ENCODE peak calls at places on chromosomes 3 and 15, in nine cellular contexts. One of them, this sample, is unnamed.

GRCh38 chr3:141412087-141412935 is 44.0 kb downstream of the ZBTB38 start:
- DNase-seq in activated naive CD8-positive, alpha-beta T cell treated with anti-CD3 and anti-CD28 coated beads for 36 hours: peak; percentile 40
- DNase-seq in kidney: no peak
- DNase-seq in activated naive CD4-positive, alpha-beta T cell: peak; percentile 3
- DNase-seq in C1 segment of cervical spinal cord: no peak
- DNase-seq in iris pigment epithelial cell: peak; percentile 94
- DNase-seq in ELF-1: peak; percentile 47
- DNase-seq in stomach: peak; percentile 60
- DNase-seq in cardiac fibroblast: peak; percentile 84
- DNase-seq in this sample: peak; percentile 51

GRCh38 chr3:154931484-154931883 is 148.6 kb upstream of the MME start:
- DNase-seq in activated naive CD8-positive, alpha-beta T cell treated with anti-CD3 and anti-CD28 coated beads for 36 hours: no peak
- DNase-seq in kidney: no peak
- DNase-seq in activated naive CD4-positive, alpha-beta T cell: no peak
- DNase-seq in C1 segment of cervical spinal cord: no peak
- DNase-seq in iris pigment epithelial cell: peak; percentile 67
- DNase-seq in ELF-1: no peak
- DNase-seq in stomach: no peak
- DNase-seq in cardiac fibroblast: peak; percentile 36
- DNase-seq in this sample: no peak

GRCh38 chr15:100918690-100919480 is at the start of gene LRRK1:
- DNase-seq in activated naive CD8-positive, alpha-beta T cell treated with anti-CD3 and anti-CD28 coated beads for 36 hours: peak; percentile 31
- DNase-seq in kidney: no peak
- DNase-seq in activated naive CD4-positive, alpha-beta T cell: no peak
- DNase-seq in C1 segment of cervical spinal cord: no peak
- DNase-seq in iris pigment epithelial cell: peak; percentile 58
- DNase-seq in ELF-1: peak; percentile 40
- DNase-seq in stomach: no peak
- DNase-seq in cardiac fibroblast: peak; percentile 61
- DNase-seq in this sample: peak; percentile 55

GRCh38 chr3:65412591-65412990 is 626.1 kb downstream of the MAGI1 start:
- DNase-seq in activated naive CD8-positive, alpha-beta T cell treated with anti-CD3 and anti-CD28 coated beads for 36 hours: no peak
- DNase-seq in kidney: no peak
- DNase-seq in activated naive CD4-positive, alpha-beta T cell: no peak
- DNase-seq in C1 segment of cervical spinal cord: no peak
- DNase-seq in iris pigment epithelial cell: no peak
- DNase-seq in ELF-1: peak; percentile 55
- DNase-seq in stomach: peak; percentile 39
- DNase-seq in cardiac fibroblast: peak; percentile 10
- DNase-seq in this sample: no peak

GRCh38 chr15:87955284-87955909 is 301.1 kb downstream of the NTRK3 start:
- DNase-seq in activated naive CD8-positive, alpha-beta T cell treated with anti-CD3 and anti-CD28 coated beads for 36 hours: no peak
- DNase-seq in kidney: no peak
- DNase-seq in activated naive CD4-positive, alpha-beta T cell: no peak
- DNase-seq in C1 segment of cervical spinal cord: no peak
- DNase-seq in iris pigment epithelial cell: no peak
- DNase-seq in ELF-1: no peak
- DNase-seq in stomach: no peak
- DNase-seq in cardiac fibroblast: no peak
- DNase-seq in this sample: no peak

GRCh38 chr15:27479232-27480140 is 508.5 kb downstream of the GABRG3 start:
- DNase-seq in activated naive CD8-positive, alpha-beta T cell treated with anti-CD3 and anti-CD28 coated beads for 36 hours: no peak
- DNase-seq in kidney: no peak
- DNase-seq in activated naive CD4-positive, alpha-beta T cell: no peak
- DNase-seq in C1 segment of cervical spinal cord: no peak
- DNase-seq in iris pigment epithelial cell: no peak
- DNase-seq in ELF-1: no peak
- DNase-seq in stomach: no peak
- DNase-seq in cardiac fibroblast: no peak
- DNase-seq in this sample: no peak

GRCh38 chr15:79988448-79989117 is 17.6 kb upstream of the BCL2A1 start:
- DNase-seq in activated naive CD8-positive, alpha-beta T cell treated with anti-CD3 and anti-CD28 coated beads for 36 hours: no peak
- DNase-seq in kidney: no peak
- DNase-seq in activated naive CD4-positive, alpha-beta T cell: no peak
- DNase-seq in C1 segment of cervical spinal cord: no peak
- DNase-seq in iris pigment epithelial cell: no peak
- DNase-seq in ELF-1: no peak
- DNase-seq in stomach: no peak
- DNase-seq in cardiac fibroblast: no peak
- DNase-seq in this sample: no peak

GRCh38 chr3:49351521-49352011 is 6.6 kb downstream of the GPX1 start:
- DNase-seq in activated naive CD8-positive, alpha-beta T cell treated with anti-CD3 and anti-CD28 coated beads for 36 hours: no peak
- DNase-seq in kidney: no peak
- DNase-seq in activated naive CD4-positive, alpha-beta T cell: no peak
- DNase-seq in C1 segment of cervical spinal cord: no peak
- DNase-seq in iris pigment epithelial cell: peak; percentile 96
- DNase-seq in ELF-1: no peak
- DNase-seq in stomach: no peak
- DNase-seq in cardiac fibroblast: peak; percentile 80
- DNase-seq in this sample: no peak

GRCh38 chr15:60751985-60752952 is 273.3 kb upstream of the ICE2 start:
- DNase-seq in activated naive CD8-positive, alpha-beta T cell treated with anti-CD3 and anti-CD28 coated beads for 36 hours: no peak
- DNase-seq in kidney: peak; percentile 77
- DNase-seq in activated naive CD4-positive, alpha-beta T cell: no peak
- DNase-seq in C1 segment of cervical spinal cord: no peak
- DNase-seq in iris pigment epithelial cell: peak; percentile 98
- DNase-seq in ELF-1: no peak
- DNase-seq in stomach: peak; percentile 35
- DNase-seq in cardiac fibroblast: peak; percentile 88
- DNase-seq in this sample: no peak

GRCh38 chr15:60673918-60674558 is 195.1 kb upstream of the ICE2 start:
- DNase-seq in activated naive CD8-positive, alpha-beta T cell treated with anti-CD3 and anti-CD28 coated beads for 36 hours: peak; percentile 36
- DNase-seq in kidney: no peak
- DNase-seq in activated naive CD4-positive, alpha-beta T cell: no peak
- DNase-seq in C1 segment of cervical spinal cord: no peak
- DNase-seq in iris pigment epithelial cell: peak; percentile 92
- DNase-seq in ELF-1: peak; percentile 14
- DNase-seq in stomach: peak; percentile 43
- DNase-seq in cardiac fibroblast: peak; percentile 89
- DNase-seq in this sample: peak; percentile 60

This sample was measured in trophoblast cell.